ENCODE peak calls at places on chromosomes 3 and 15, in seven cellular contexts. One of them, this sample, is unnamed.

GRCh38 chr15:70379938-70380337 is 282.2 kb upstream of the TLE3 start:
- DNase-seq in M059J: no peak
- DNase-seq in nephron progenitor cell: no peak
- DNase-seq in AG08396: no peak
- DNase-seq in cardiac fibroblast: no peak
- DNase-seq in GM04504: no peak
- DNase-seq in mesenchymal stem cell: no peak
- DNase-seq in this sample: peak

GRCh38 chr3:29695201-29695904 is 414.5 kb downstream of the RBMS3 start:
- DNase-seq in M059J: peak
- DNase-seq in nephron progenitor cell: no peak
- DNase-seq in AG08396: peak
- DNase-seq in cardiac fibroblast: peak
- DNase-seq in GM04504: peak
- DNase-seq in mesenchymal stem cell: peak
- DNase-seq in this sample: no peak

GRCh38 chr3:197309528-197310361 is 11.3 kb upstream of the DLG1 start:
- DNase-seq in M059J: peak
- DNase-seq in nephron progenitor cell: no peak
- DNase-seq in AG08396: peak
- DNase-seq in cardiac fibroblast: peak
- DNase-seq in GM04504: peak
- DNase-seq in mesenchymal stem cell: peak
- DNase-seq in this sample: no peak

GRCh38 chr3:17985658-17986392 is 243.4 kb upstream of the TBC1D5 start:
- DNase-seq in M059J: peak
- DNase-seq in nephron progenitor cell: no peak
- DNase-seq in AG08396: no peak
- DNase-seq in cardiac fibroblast: no peak
- DNase-seq in GM04504: no peak
- DNase-seq in mesenchymal stem cell: no peak
- DNase-seq in this sample: no peak

GRCh38 chr15:75827691-75828090 is 15.6 kb upstream of the UBE2Q2 start:
- DNase-seq in M059J: no peak
- DNase-seq in nephron progenitor cell: no peak
- DNase-seq in AG08396: no peak
- DNase-seq in cardiac fibroblast: no peak
- DNase-seq in GM04504: no peak
- DNase-seq in mesenchymal stem cell: no peak
- DNase-seq in this sample: no peak

GRCh38 chr3:53069422-53070068 is 23.7 kb upstream of the SFMBT1 start:
- DNase-seq in M059J: peak
- DNase-seq in nephron progenitor cell: no peak
- DNase-seq in AG08396: no peak
- DNase-seq in cardiac fibroblast: no peak
- DNase-seq in GM04504: no peak
- DNase-seq in mesenchymal stem cell: peak
- DNase-seq in this sample: no peak

GRCh38 chr3:1499694-1500093 is 406.9 kb downstream of the CNTN6 start:
- DNase-seq in M059J: no peak
- DNase-seq in nephron progenitor cell: no peak
- DNase-seq in AG08396: no peak
- DNase-seq in cardiac fibroblast: no peak
- DNase-seq in GM04504: no peak
- DNase-seq in mesenchymal stem cell: no peak
- DNase-seq in this sample: no peak

GRCh38 chr15:67253517-67254237 is 784 bp downstream of the AAGAB start:
- DNase-seq in M059J: no peak
- DNase-seq in nephron progenitor cell: peak
- DNase-seq in AG08396: peak
- DNase-seq in cardiac fibroblast: peak
- DNase-seq in GM04504: no peak
- DNase-seq in mesenchymal stem cell: peak
- DNase-seq in this sample: no peak

GRCh38 chr3:186406669-186407635 is 44.9 kb upstream of the DGKG start:
- DNase-seq in M059J: no peak
- DNase-seq in nephron progenitor cell: no peak
- DNase-seq in AG08396: no peak
- DNase-seq in cardiac fibroblast: no peak
- DNase-seq in GM04504: no peak
- DNase-seq in mesenchymal stem cell: no peak
- DNase-seq in this sample: no peak

GRCh38 chr3:108642526-108642925 is 53.0 kb downstream of the DZIP3 start:
- DNase-seq in M059J: no peak
- DNase-seq in nephron progenitor cell: no peak
- DNase-seq in AG08396: no peak
- DNase-seq in cardiac fibroblast: no peak
- DNase-seq in GM04504: no peak
- DNase-seq in mesenchymal stem cell: no peak
- DNase-seq in this sample: no peak

GRCh38 chr3:27089063-27089462 is 280.1 kb downstream of the NEK10 start:
- DNase-seq in M059J: no peak
- DNase-seq in nephron progenitor cell: no peak
- DNase-seq in AG08396: no peak
- DNase-seq in cardiac fibroblast: peak
- DNase-seq in GM04504: no peak
- DNase-seq in mesenchymal stem cell: no peak
- DNase-seq in this sample: no peak

GRCh38 chr3:43260412-43260811 is 25.9 kb upstream of the SNRK start:
- DNase-seq in M059J: no peak
- DNase-seq in nephron progenitor cell: no peak
- DNase-seq in AG08396: no peak
- DNase-seq in cardiac fibroblast: peak
- DNase-seq in GM04504: no peak
- DNase-seq in mesenchymal stem cell: peak
- DNase-seq in this sample: no peak

GRCh38 chr15:42707068-42707467 is 29.9 kb downstream of the CDAN1 start:
- DNase-seq in M059J: peak
- DNase-seq in nephron progenitor cell: no peak
- DNase-seq in AG08396: no peak
- DNase-seq in cardiac fibroblast: peak
- DNase-seq in GM04504: peak
- DNase-seq in mesenchymal stem cell: no peak
- DNase-seq in this sample: no peak

GRCh38 chr15:46309914-46310313 is 675.1 kb downstream of the SQOR start:
- DNase-seq in M059J: no peak
- DNase-seq in nephron progenitor cell: peak
- DNase-seq in AG08396: no peak
- DNase-seq in cardiac fibroblast: no peak
- DNase-seq in GM04504: no peak
- DNase-seq in mesenchymal stem cell: no peak
- DNase-seq in this sample: no peak

GRCh38 chr15:89665449-89666146 is 10.3 kb upstream of the KIF7 start:
- DNase-seq in M059J: peak
- DNase-seq in nephron progenitor cell: peak
- DNase-seq in AG08396: peak
- DNase-seq in cardiac fibroblast: peak
- DNase-seq in GM04504: no peak
- DNase-seq in mesenchymal stem cell: peak
- DNase-seq in this sample: peak

GRCh38 chr3:49724586-49724985 is 835 bp upstream of the GMPPB start:
- DNase-seq in M059J: no peak
- DNase-seq in nephron progenitor cell: no peak
- DNase-seq in AG08396: no peak
- DNase-seq in cardiac fibroblast: no peak
- DNase-seq in GM04504: no peak
- DNase-seq in mesenchymal stem cell: no peak
- DNase-seq in this sample: peak

GRCh38 chr3:102225407-102226132 is 209.2 kb upstream of the ZPLD1 start:
- DNase-seq in M059J: peak
- DNase-seq in nephron progenitor cell: no peak
- DNase-seq in AG08396: peak
- DNase-seq in cardiac fibroblast: peak
- DNase-seq in GM04504: peak
- DNase-seq in mesenchymal stem cell: peak
- DNase-seq in this sample: no peak

GRCh38 chr15:34628577-34629152 is 45.2 kb upstream of the GOLGA8B start:
- DNase-seq in M059J: no peak
- DNase-seq in nephron progenitor cell: no peak
- DNase-seq in AG08396: no peak
- DNase-seq in cardiac fibroblast: peak
- DNase-seq in GM04504: no peak
- DNase-seq in mesenchymal stem cell: no peak
- DNase-seq in this sample: no peak

GRCh38 chr3:64844558-64844957 is 156.8 kb upstream of the ADAMTS9 start:
- DNase-seq in M059J: no peak
- DNase-seq in nephron progenitor cell: no peak
- DNase-seq in AG08396: no peak
- DNase-seq in cardiac fibroblast: no peak
- DNase-seq in GM04504: no peak
- DNase-seq in mesenchymal stem cell: no peak
- DNase-seq in this sample: no peak

GRCh38 chr3:112751564-112751963 is 95.1 kb downstream of the CD200R1L start:
- DNase-seq in M059J: peak
- DNase-seq in nephron progenitor cell: no peak
- DNase-seq in AG08396: no peak
- DNase-seq in cardiac fibroblast: no peak
- DNase-seq in GM04504: no peak
- DNase-seq in mesenchymal stem cell: no peak
- DNase-seq in this sample: no peak

GRCh38 chr15:57649138-57649537 is 57.4 kb upstream of the POLR2M start:
- DNase-seq in M059J: peak
- DNase-seq in nephron progenitor cell: no peak
- DNase-seq in AG08396: no peak
- DNase-seq in cardiac fibroblast: peak
- DNase-seq in GM04504: peak
- DNase-seq in mesenchymal stem cell: no peak
- DNase-seq in this sample: no peak

GRCh38 chr3:25973111-25973510 is 183.2 kb downstream of the OXSM start:
- DNase-seq in M059J: no peak
- DNase-seq in nephron progenitor cell: no peak
- DNase-seq in AG08396: no peak
- DNase-seq in cardiac fibroblast: no peak
- DNase-seq in GM04504: no peak
- DNase-seq in mesenchymal stem cell: no peak
- DNase-seq in this sample: no peak

GRCh38 chr15:75891895-75892294 is 11.8 kb upstream of the FBXO22 start:
- DNase-seq in M059J: peak
- DNase-seq in nephron progenitor cell: no peak
- DNase-seq in AG08396: peak
- DNase-seq in cardiac fibroblast: peak
- DNase-seq in GM04504: peak
- DNase-seq in mesenchymal stem cell: peak
- DNase-seq in this sample: no peak

This sample was measured in upper lobe of right lung.